ENCODE peak calls at places on chromosomes 13 and 19, in four cellular contexts. One of them, this sample, is unnamed.

GRCh38 chr19:46748325-46749109 is 2.3 kb upstream of the STRN4 start:
- DNase-seq in foreskin fibroblast: peak; percentile 43
- DNase-seq in left ventricle myocardium inferior: peak; percentile 59
- DNase-seq in kidney epithelial cell: no peak
- DNase-seq in this sample: peak; percentile 82

GRCh38 chr13:19862511-19863313 is 737 bp downstream of the ZMYM5 start:
- DNase-seq in kidney epithelial cell: no peak
- DNase-seq in foreskin fibroblast: no peak
- DNase-seq in left ventricle myocardium inferior: peak; percentile 28
- DNase-seq in this sample: peak; percentile 78

GRCh38 chr19:10450853-10451609 is 30.7 kb downstream of the PDE4A start:
- DNase-seq in foreskin fibroblast: no peak
- DNase-seq in kidney epithelial cell: no peak
- DNase-seq in left ventricle myocardium inferior: no peak
- DNase-seq in this sample: peak; percentile 95

GRCh38 chr13:60363288-60363687 is 33.7 kb upstream of the TDRD3 start:
- DNase-seq in foreskin fibroblast: no peak
- DNase-seq in left ventricle myocardium inferior: no peak
- DNase-seq in kidney epithelial cell: no peak
- DNase-seq in this sample: no peak

GRCh38 chr13:112066624-112067004 is 335 bp upstream of the SOX1 start:
- DNase-seq in left ventricle myocardium inferior: peak; percentile 52
- DNase-seq in foreskin fibroblast: peak; percentile 35
- DNase-seq in kidney epithelial cell: no peak
- DNase-seq in this sample: peak; percentile 95

GRCh38 chr19:29576761-29577661 is 29.1 kb upstream of the POP4 start:
- DNase-seq in foreskin fibroblast: no peak
- DNase-seq in kidney epithelial cell: no peak
- DNase-seq in left ventricle myocardium inferior: no peak
- DNase-seq in this sample: no peak

GRCh38 chr19:11321206-11322126 is 18.0 kb downstream of the RAB3D start:
- DNase-seq in foreskin fibroblast: no peak
- DNase-seq in kidney epithelial cell: no peak
- DNase-seq in left ventricle myocardium inferior: no peak
- DNase-seq in this sample: no peak

GRCh38 chr19:33403973-33404304 is 30.4 kb downstream of the CEBPG start:
- DNase-seq in left ventricle myocardium inferior: peak; percentile 7
- DNase-seq in foreskin fibroblast: no peak
- DNase-seq in kidney epithelial cell: no peak
- DNase-seq in this sample: peak; percentile 28

GRCh38 chr19:42069619-42070293 is at the start of gene GRIK5:
- DNase-seq in kidney epithelial cell: no peak
- DNase-seq in foreskin fibroblast: no peak
- DNase-seq in left ventricle myocardium inferior: no peak
- DNase-seq in this sample: peak; percentile 89

GRCh38 chr13:19967619-19968018 is 9.1 kb downstream of the ZMYM2 start:
- DNase-seq in left ventricle myocardium inferior: no peak
- DNase-seq in kidney epithelial cell: no peak
- DNase-seq in foreskin fibroblast: no peak
- DNase-seq in this sample: no peak

GRCh38 chr13:102903659-102904407 is 58.0 kb downstream of the ERCC5 start:
- DNase-seq in foreskin fibroblast: no peak
- DNase-seq in left ventricle myocardium inferior: no peak
- DNase-seq in kidney epithelial cell: no peak
- DNase-seq in this sample: peak; percentile 19

GRCh38 chr19:4742717-4743646 is 19.3 kb upstream of the DPP9 start:
- DNase-seq in left ventricle myocardium inferior: no peak
- DNase-seq in foreskin fibroblast: no peak
- DNase-seq in kidney epithelial cell: no peak
- DNase-seq in this sample: peak; percentile 68

GRCh38 chr19:55383279-55383788 is 758 bp downstream of the TMEM238 start:
- DNase-seq in left ventricle myocardium inferior: no peak
- DNase-seq in kidney epithelial cell: no peak
- DNase-seq in foreskin fibroblast: no peak
- DNase-seq in this sample: no peak

GRCh38 chr13:101930331-101930730 is 471.5 kb downstream of the FGF14 start:
- DNase-seq in foreskin fibroblast: no peak
- DNase-seq in kidney epithelial cell: no peak
- DNase-seq in left ventricle myocardium inferior: no peak
- DNase-seq in this sample: no peak

GRCh38 chr13:30429721-30430694 is 7.7 kb downstream of the UBE2L5 start:
- DNase-seq in kidney epithelial cell: peak; percentile 85
- DNase-seq in foreskin fibroblast: peak; percentile 84
- DNase-seq in left ventricle myocardium inferior: no peak
- DNase-seq in this sample: no peak

GRCh38 chr13:84570831-84571230 is 688.6 kb upstream of the SLITRK1 start:
- DNase-seq in left ventricle myocardium inferior: no peak
- DNase-seq in foreskin fibroblast: peak; percentile 2
- DNase-seq in kidney epithelial cell: no peak
- DNase-seq in this sample: no peak

GRCh38 chr19:15293751-15294505 is 38.4 kb downstream of the BRD4 start:
- DNase-seq in left ventricle myocardium inferior: no peak
- DNase-seq in kidney epithelial cell: no peak
- DNase-seq in foreskin fibroblast: no peak
- DNase-seq in this sample: no peak

GRCh38 chr13:99687728-99688397 is 186.6 kb downstream of the TM9SF2 start:
- DNase-seq in kidney epithelial cell: peak; percentile 29
- DNase-seq in left ventricle myocardium inferior: no peak
- DNase-seq in foreskin fibroblast: no peak
- DNase-seq in this sample: peak; percentile 56

GRCh38 chr19:58037927-58038687 is 4.3 kb downstream of the ZSCAN1 start:
- DNase-seq in kidney epithelial cell: no peak
- DNase-seq in foreskin fibroblast: no peak
- DNase-seq in left ventricle myocardium inferior: no peak
- DNase-seq in this sample: peak; percentile 56

GRCh38 chr19:36986601-36987000 is 70.5 kb downstream of the ZNF568 start:
- DNase-seq in kidney epithelial cell: no peak
- DNase-seq in foreskin fibroblast: no peak
- DNase-seq in left ventricle myocardium inferior: no peak
- DNase-seq in this sample: no peak

GRCh38 chr13:86692291-86692690 is 893.1 kb upstream of the SLITRK6 start:
- DNase-seq in kidney epithelial cell: no peak
- DNase-seq in foreskin fibroblast: no peak
- DNase-seq in left ventricle myocardium inferior: no peak
- DNase-seq in this sample: no peak

GRCh38 chr19:4606921-4607678 is 32.2 kb upstream of the TNFAIP8L1 start:
- DNase-seq in kidney epithelial cell: no peak
- DNase-seq in foreskin fibroblast: no peak
- DNase-seq in left ventricle myocardium inferior: peak; percentile 67
- DNase-seq in this sample: peak; percentile 91

GRCh38 chr13:55000844-55001243 is 1972.2 kb downstream of the OLFM4 start:
- DNase-seq in foreskin fibroblast: no peak
- DNase-seq in kidney epithelial cell: no peak
- DNase-seq in left ventricle myocardium inferior: no peak
- DNase-seq in this sample: no peak

GRCh38 chr19:41297628-41298326 is 12.2 kb upstream of the CCDC97 start:
- DNase-seq in left ventricle myocardium inferior: no peak
- DNase-seq in kidney epithelial cell: no peak
- DNase-seq in foreskin fibroblast: no peak
- DNase-seq in this sample: no peak

GRCh38 chr13:44141725-44142539 is 231.7 kb upstream of the SERP2 start:
- DNase-seq in foreskin fibroblast: peak; percentile 96
- DNase-seq in left ventricle myocardium inferior: peak; percentile 98
- DNase-seq in kidney epithelial cell: peak; percentile 81
- DNase-seq in this sample: peak; percentile 99

GRCh38 chr19:5313307-5313706 is 27.3 kb downstream of the PTPRS start:
- DNase-seq in kidney epithelial cell: no peak
- DNase-seq in foreskin fibroblast: no peak
- DNase-seq in left ventricle myocardium inferior: no peak
- DNase-seq in this sample: no peak

GRCh38 chr13:37306778-37307544 is 201.5 kb upstream of the CSNK1A1L start:
- DNase-seq in left ventricle myocardium inferior: no peak
- DNase-seq in foreskin fibroblast: peak; percentile 89
- DNase-seq in kidney epithelial cell: peak; percentile 75
- DNase-seq in this sample: no peak

GRCh38 chr19:56351208-56351607 is 36.6 kb upstream of the ZSCAN5A start:
- DNase-seq in foreskin fibroblast: no peak
- DNase-seq in left ventricle myocardium inferior: no peak
- DNase-seq in kidney epithelial cell: no peak
- DNase-seq in this sample: no peak

GRCh38 chr13:74444161-74444571 is 310.0 kb upstream of the KLF12 start:
- DNase-seq in left ventricle myocardium inferior: no peak
- DNase-seq in foreskin fibroblast: no peak
- DNase-seq in kidney epithelial cell: no peak
- DNase-seq in this sample: no peak

GRCh38 chr13:27942972-27943371 is 23.2 kb downstream of the PDX1 start:
- DNase-seq in left ventricle myocardium inferior: no peak
- DNase-seq in foreskin fibroblast: no peak
- DNase-seq in kidney epithelial cell: no peak
- DNase-seq in this sample: no peak

GRCh38 chr13:90943961-90944360 is 403.5 kb upstream of the MIR17HG start:
- DNase-seq in kidney epithelial cell: no peak
- DNase-seq in left ventricle myocardium inferior: no peak
- DNase-seq in foreskin fibroblast: no peak
- DNase-seq in this sample: no peak

GRCh38 chr19:20247016-20247683 is 80.1 kb downstream of the ZNF486 start:
- DNase-seq in kidney epithelial cell: no peak
- DNase-seq in foreskin fibroblast: no peak
- DNase-seq in left ventricle myocardium inferior: peak; percentile 16
- DNase-seq in this sample: peak; percentile 24

GRCh38 chr13:65881561-65882155 is 1348.5 kb downstream of the PCDH9 start:
- DNase-seq in left ventricle myocardium inferior: no peak
- DNase-seq in kidney epithelial cell: no peak
- DNase-seq in foreskin fibroblast: no peak
- DNase-seq in this sample: no peak

GRCh38 chr19:45528744-45529453 is 21.6 kb downstream of the VASP start:
- DNase-seq in foreskin fibroblast: no peak
- DNase-seq in kidney epithelial cell: no peak
- DNase-seq in left ventricle myocardium inferior: no peak
- DNase-seq in this sample: peak; percentile 95

GRCh38 chr19:49691243-49692101 is 556 bp downstream of the CPT1C start:
- DNase-seq in kidney epithelial cell: no peak
- DNase-seq in left ventricle myocardium inferior: peak; percentile 68
- DNase-seq in foreskin fibroblast: peak; percentile 71
- DNase-seq in this sample: peak; percentile 92

GRCh38 chr13:48412100-48412556 is 785 bp downstream of the LPAR6 start:
- DNase-seq in kidney epithelial cell: no peak
- DNase-seq in left ventricle myocardium inferior: no peak
- DNase-seq in foreskin fibroblast: no peak
- DNase-seq in this sample: no peak

GRCh38 chr19:35903550-35904179 is 1.3 kb downstream of the HCST start:
- DNase-seq in foreskin fibroblast: peak; percentile 79
- DNase-seq in kidney epithelial cell: peak; percentile 49
- DNase-seq in left ventricle myocardium inferior: peak; percentile 72
- DNase-seq in this sample: peak; percentile 89

GRCh38 chr19:35901854-35902661 is at the start of gene HCST:
- DNase-seq in foreskin fibroblast: peak; percentile 31
- DNase-seq in kidney epithelial cell: no peak
- DNase-seq in left ventricle myocardium inferior: no peak
- DNase-seq in this sample: no peak

GRCh38 chr19:35899547-35900214 is 659 bp downstream of the NFKBID start:
- DNase-seq in foreskin fibroblast: peak; percentile 80
- DNase-seq in kidney epithelial cell: peak; percentile 72
- DNase-seq in left ventricle myocardium inferior: peak; percentile 82
- DNase-seq in this sample: peak; percentile 93

GRCh38 chr19:35902870-35903475 is 644 bp downstream of the HCST start:
- DNase-seq in kidney epithelial cell: no peak
- DNase-seq in left ventricle myocardium inferior: no peak
- DNase-seq in foreskin fibroblast: no peak
- DNase-seq in this sample: no peak

GRCh38 chr19:35901055-35901644 is 810 bp upstream of the NFKBID start:
- DNase-seq in left ventricle myocardium inferior: no peak
- DNase-seq in foreskin fibroblast: peak; percentile 76
- DNase-seq in kidney epithelial cell: no peak
- DNase-seq in this sample: peak; percentile 40
- H3K4me3 ChIP-seq in left ventricle myocardium inferior: peak overlapping the region; percentile 86
- H3K4me3 ChIP-seq in foreskin fibroblast: peak overlapping the region; percentile 91
- H3K4me3 ChIP-seq in kidney epithelial cell: no peak overlapping the region
- H3K4me3 ChIP-seq in this sample: no peak overlapping the region

DNA sequence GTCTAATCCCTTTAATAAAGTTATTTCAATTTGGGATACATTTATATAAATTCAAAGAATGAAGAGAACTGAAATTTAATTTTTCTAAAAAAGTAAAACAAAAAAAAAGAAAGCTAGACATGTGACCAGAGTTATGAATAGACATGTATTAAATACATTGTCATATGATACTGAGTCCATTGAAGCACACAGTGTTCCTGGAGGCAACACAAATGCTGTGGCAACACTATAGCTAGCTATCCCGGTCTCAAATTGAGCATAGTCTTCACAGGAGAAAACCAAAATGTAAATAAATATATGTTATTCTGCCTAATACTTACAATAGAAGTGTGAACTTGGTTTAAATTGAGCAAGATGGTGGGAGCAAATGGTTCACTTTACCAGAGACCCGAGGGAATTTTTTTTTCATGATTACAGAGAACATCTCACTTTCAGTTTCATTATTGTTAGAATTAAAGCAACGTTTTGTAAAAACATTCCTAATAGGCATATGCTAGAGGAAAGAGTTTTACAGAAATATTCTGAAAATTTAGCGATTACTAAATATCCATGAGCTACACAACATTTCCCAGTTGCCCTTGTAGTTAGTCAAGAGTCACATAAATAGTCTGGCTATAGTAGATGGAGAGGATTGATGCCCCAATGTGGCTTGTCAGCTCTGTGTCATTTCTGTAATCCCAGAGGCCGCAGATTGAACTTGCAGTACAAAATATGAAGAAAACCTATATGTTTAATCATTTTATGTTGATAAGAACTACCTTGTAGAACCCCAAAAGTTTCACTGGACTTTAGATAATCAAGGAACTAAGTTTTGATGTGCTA is 775.7 kb upstream of the SPRY2 start:
- DNase-seq in foreskin fibroblast: no peak
- DNase-seq in kidney epithelial cell: no peak
- DNase-seq in left ventricle myocardium inferior: no peak
- DNase-seq in this sample: no peak
- H3K4me3 ChIP-seq in foreskin fibroblast: no peak overlapping the region
- H3K4me3 ChIP-seq in kidney epithelial cell: no peak overlapping the region
- H3K4me3 ChIP-seq in left ventricle myocardium inferior: no peak overlapping the region
- H3K4me3 ChIP-seq in this sample: no peak overlapping the region

GRCh38 chr19:17831419-17831888 is 10.1 kb upstream of the INSL3 start:
- DNase-seq in kidney epithelial cell: no peak
- DNase-seq in left ventricle myocardium inferior: no peak
- DNase-seq in foreskin fibroblast: no peak
- DNase-seq in this sample: no peak
- H3K4me3 ChIP-seq in kidney epithelial cell: peak overlapping the region; percentile 38
- H3K4me3 ChIP-seq in left ventricle myocardium inferior: peak overlapping the region; percentile 21
- H3K4me3 ChIP-seq in foreskin fibroblast: no peak overlapping the region
- H3K4me3 ChIP-seq in this sample: peak overlapping the region; percentile 71

GRCh38 chr19:52992109-52993004 is 21.4 kb upstream of the ERVV-1 start:
- DNase-seq in foreskin fibroblast: no peak
- DNase-seq in kidney epithelial cell: no peak
- DNase-seq in left ventricle myocardium inferior: peak; percentile 18
- DNase-seq in this sample: peak; percentile 63
- H3K4me3 ChIP-seq in foreskin fibroblast: peak overlapping the region; percentile 54
- H3K4me3 ChIP-seq in kidney epithelial cell: peak overlapping the region; percentile 45
- H3K4me3 ChIP-seq in left ventricle myocardium inferior: peak overlapping the region; percentile 71
- H3K4me3 ChIP-seq in this sample: peak overlapping the region; percentile 39

DNA sequence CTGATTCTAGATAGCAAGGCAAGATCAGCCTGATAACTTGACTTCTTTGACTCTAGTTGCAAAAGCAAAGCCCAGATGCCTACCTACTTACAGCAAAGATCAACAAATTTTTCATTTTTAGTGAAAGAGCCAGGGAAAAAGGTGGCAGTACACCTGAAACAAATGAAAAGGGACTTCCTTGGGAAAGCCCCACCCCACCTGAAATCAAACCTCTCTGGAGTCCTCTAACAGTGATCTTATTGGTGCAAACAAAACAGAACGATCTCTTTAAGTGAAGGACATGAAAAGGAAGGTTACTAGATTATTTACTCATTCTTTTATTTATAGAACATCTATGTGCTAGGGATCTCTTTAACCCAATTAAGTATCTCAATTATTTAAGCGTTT is 507 bp upstream of the LCP1 start:
- DNase-seq in kidney epithelial cell: no peak
- DNase-seq in left ventricle myocardium inferior: no peak
- DNase-seq in foreskin fibroblast: no peak
- DNase-seq in this sample: no peak
- H3K4me3 ChIP-seq in kidney epithelial cell: no peak overlapping the region
- H3K4me3 ChIP-seq in left ventricle myocardium inferior: no peak overlapping the region
- H3K4me3 ChIP-seq in foreskin fibroblast: no peak overlapping the region
- H3K4me3 ChIP-seq in this sample: no peak overlapping the region